ENCODE peak calls at places on chromosome 5, in four cellular contexts. M is breast epithelium, I is Peyer's patch, O is PC-3. H is an unnamed sample. For H3K9me3 and H3K4me1, the result is how much of the 10 kb centered on the place peaks cover.

GRCh38 chr5:82623094-82623514 is 344.9 kb upstream of the RPS23 start:
- DNase-seq in M (no peak), I (no peak), O (no peak), H (no peak)

GRCh38 chr5:133820516-133820915 is 147.9 kb downstream of the C5orf15 start:
- DNase-seq in M (no peak), I (no peak), O (no peak), H (no peak)

GRCh38 chr5:42005561-42006153 is 80.6 kb downstream of the FBXO4 start:
- DNase-seq in M (no peak), I (no peak), O (peak), H (no peak)

GRCh38 chr5:123819818-123820217 is 307.8 kb downstream of the CSNK1G3 start:
- DNase-seq in M (no peak), I (no peak), O (peak), H (no peak)

GRCh38 chr5:109917966-109918365 is 228.2 kb downstream of the MAN2A1 start:
- DNase-seq in M (no peak), I (no peak), O (no peak), H (no peak)

GRCh38 chr5:93578813-93579560 is 2.0 kb downstream of the NR2F1-AS1 start:
- DNase-seq in M (no peak), I (no peak), O (peak), H (no peak)

GRCh38 chr5:58090704-58091103 is 369.2 kb downstream of the PLK2 start:
- DNase-seq in M (no peak), I (no peak), O (peak), H (no peak)

GRCh38 chr5:157335534-157336422 is 69.9 kb downstream of the CYFIP2 start:
- DNase-seq in M (no peak), I (no peak), O (peak), H (no peak)

GRCh38 chr5:124289122-124289521 is 457.3 kb downstream of the ZNF608 start:
- DNase-seq in M (no peak), I (no peak), O (no peak), H (no peak)

GRCh38 chr5:73666891-73667290 is 40.9 kb downstream of the ARHGEF28 start:
- DNase-seq in M (no peak), I (no peak), O (no peak), H (no peak)

GRCh38 chr5:169745441-169746146 is 108.5 kb downstream of the DOCK2 start:
- DNase-seq in M (no peak), I (no peak), O (peak), H (no peak)

GRCh38 chr5:136309932-136310598 is 55.3 kb downstream of the TRPC7 start:
- DNase-seq in M (no peak), I (no peak), O (no peak), H (no peak)

GRCh38 chr5:174323878-174324281 is 278.4 kb downstream of the NSG2 start:
- DNase-seq in M (no peak), I (no peak), O (peak), H (no peak)

GRCh38 chr5:153490124-153491085 is at the start of gene GRIA1:
- DNase-seq in M (no peak), I (no peak), O (no peak), H (no peak)

GRCh38 chr5:138944527-138945322 is 69.6 kb upstream of the LRRTM2 start:
- DNase-seq in M (no peak), I (no peak), O (no peak), H (no peak)

GRCh38 chr5:84397385-84397784 is 12.7 kb upstream of the EDIL3 start:
- DNase-seq in M (no peak), I (no peak), O (no peak), H (no peak)

GRCh38 chr5:139402561-139403158 is 1.2 kb downstream of the SPATA24 start:
- DNase-seq in M (no peak), I (no peak), O (peak), H (no peak)

GRCh38 chr5:39500656-39501295 is 76.0 kb upstream of the DAB2 start:
- DNase-seq in M (no peak), I (no peak), O (peak), H (no peak)

GRCh38 chr5:99037668-99038067 is 108.9 kb upstream of the CHD1 start:
- DNase-seq in M (no peak), I (peak), O (peak), H (no peak)

GRCh38 chr5:120934003-120934402 is 469.9 kb downstream of the PRR16 start:
- DNase-seq in M (no peak), I (no peak), O (no peak), H (no peak)

GRCh38 chr5:67607958-67608357 is 411.4 kb upstream of the CD180 start:
- DNase-seq in M (no peak), I (no peak), O (no peak), H (no peak)

GRCh38 chr5:141846031-141846430 is 32.2 kb downstream of the PCDH1 start:
- DNase-seq in M (no peak), I (no peak), O (no peak), H (no peak)

GRCh38 chr5:82159014-82159413 is 119.1 kb downstream of the RPS23 start:
- DNase-seq in M (no peak), I (no peak), O (peak), H (no peak)

GRCh38 chr5:132915681-132916080 is 42.2 kb downstream of the LEAP2 start:
- DNase-seq in M (no peak), I (no peak), O (peak), H (no peak)

GRCh38 chr5:756865-757345 is 27.6 kb downstream of the ZDHHC11B start:
- DNase-seq in M (peak), I (no peak), O (no peak), H (peak)

GRCh38 chr5:9332026-9332425 is 213.8 kb downstream of the SEMA5A start:
- DNase-seq in M (no peak), I (no peak), O (no peak), H (no peak)

GRCh38 chr5:135243194-135244191 is 155.5 kb downstream of the MACROH2A1 start:
- DNase-seq in M (no peak), I (no peak), O (no peak), H (peak)

GRCh38 chr5:90878549-90879196 is 320.1 kb downstream of the ADGRV1 start:
- DNase-seq in M (no peak), I (no peak), O (peak), H (no peak)

GRCh38 chr5:52709171-52709925 is 78.4 kb upstream of the ITGA1 start:
- DNase-seq in M (no peak), I (no peak), O (peak), H (no peak)

DNA sequence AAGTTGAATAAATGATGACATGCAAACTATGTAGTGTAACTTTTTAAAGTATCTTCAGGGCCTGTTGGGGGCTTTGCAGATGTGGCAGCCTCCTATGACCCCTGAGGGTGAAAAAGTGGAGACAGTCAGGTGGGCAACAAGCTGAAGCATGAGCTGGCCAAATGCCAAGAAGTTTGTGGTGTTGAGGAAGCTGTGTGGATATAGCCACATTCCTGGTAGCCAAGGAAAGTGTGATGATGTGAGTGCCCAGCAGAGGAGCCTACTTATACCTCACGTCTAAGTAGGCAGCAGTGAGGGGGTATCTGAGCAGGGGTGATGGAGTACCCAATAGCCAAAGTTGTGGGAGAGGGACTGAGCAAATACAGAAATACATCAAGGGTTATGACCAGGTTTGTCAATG is 621.2 kb upstream of the CDH6 start:
- DNase-seq in M (no peak), I (no peak), O (no peak), H (no peak)
- TF ChIP-seq CTCF in M (no peak), I (no peak), O (no peak), H (no peak)

GRCh38 chr5:18010053-18010452 is 375.8 kb downstream of the TAF11L14 start:
- DNase-seq in M (no peak), I (no peak), O (peak), H (no peak)
- H3K9me3 ChIP-seq in M (under half), I (under half), O (under half), H (under half)

GRCh38 chr5:111747336-111747735 is 9.7 kb downstream of the NREP start:
- DNase-seq in M (no peak), I (no peak), O (peak), H (no peak)
- H3K4me1 ChIP-seq in M (under half), I (under half), O (half or more), H (half or more)

DNA sequence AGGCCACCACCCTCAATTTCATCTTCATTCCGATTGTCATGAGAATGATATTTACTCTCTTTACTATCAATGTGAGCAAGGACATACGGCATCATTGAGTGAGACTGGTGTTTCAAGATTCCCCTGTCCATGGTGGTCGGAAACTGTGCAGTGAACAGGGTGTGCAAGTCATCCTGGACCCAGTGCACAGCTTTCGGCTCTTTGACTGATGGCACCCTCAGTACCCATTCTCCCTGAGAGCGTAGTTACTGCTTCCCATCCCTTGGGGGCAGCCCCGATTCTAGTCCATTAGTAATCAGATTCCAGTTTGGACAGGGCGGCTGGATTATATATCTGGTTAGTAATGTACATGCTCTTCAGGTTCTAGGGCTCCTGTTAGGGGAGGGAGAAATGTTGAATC is 61.7 kb upstream of the SUB1 start:
- DNase-seq in M (no peak), I (no peak), O (peak), H (no peak)
- TF ChIP-seq CTCF in M (no peak), I (no peak), O (peak), H (no peak)

DNA sequence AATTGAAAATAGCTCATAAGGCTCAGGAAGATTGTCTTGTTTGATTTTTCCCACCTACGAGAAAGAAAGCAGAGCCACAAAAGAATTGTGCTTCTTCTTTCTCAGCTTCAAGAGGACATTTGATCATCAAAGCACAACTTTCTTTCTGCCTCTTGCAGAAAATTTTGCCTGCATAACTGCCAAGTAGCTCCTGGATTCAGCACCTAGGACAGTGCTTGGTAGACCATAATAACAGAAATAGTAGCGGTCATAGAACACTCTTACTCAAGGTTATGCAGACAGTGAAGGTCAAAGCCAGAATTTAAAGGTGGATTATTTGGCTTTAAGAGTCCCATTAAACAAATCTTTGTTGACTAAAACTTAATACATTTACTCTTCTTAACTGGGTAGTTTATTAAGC is 594.7 kb upstream of the CCNG1 start:
- DNase-seq in M (no peak), I (no peak), O (no peak), H (no peak)
- H3K9me3 ChIP-seq in M (under half), I (under half), O (under half), H (under half)